ENCODE peak calls at places on chromosomes 5 and 9, in seven cellular contexts. One of them, this sample, is unnamed.

GRCh38 chr9:23769307-23769935 is 56.6 kb downstream of the ELAVL2 start:
- DNase-seq in AG09319: no peak
- DNase-seq in foreskin fibroblast: no peak
- DNase-seq in HL-60: no peak
- DNase-seq in AG10803: peak
- DNase-seq in tibial nerve: no peak
- DNase-seq in coronary artery: no peak
- DNase-seq in this sample: no peak

GRCh38 chr9:109245300-109245897 is 75.5 kb downstream of the EPB41L4B start:
- DNase-seq in AG09319: no peak
- DNase-seq in foreskin fibroblast: no peak
- DNase-seq in HL-60: no peak
- DNase-seq in AG10803: no peak
- DNase-seq in tibial nerve: no peak
- DNase-seq in coronary artery: no peak
- DNase-seq in this sample: no peak

GRCh38 chr5:147727200-147727599 is 55.3 kb downstream of the JAKMIP2 start:
- DNase-seq in AG09319: no peak
- DNase-seq in foreskin fibroblast: no peak
- DNase-seq in HL-60: no peak
- DNase-seq in AG10803: no peak
- DNase-seq in tibial nerve: no peak
- DNase-seq in coronary artery: no peak
- DNase-seq in this sample: no peak

GRCh38 chr5:33321026-33321425 is 119.7 kb upstream of the TARS1 start:
- DNase-seq in AG09319: peak
- DNase-seq in foreskin fibroblast: peak
- DNase-seq in HL-60: no peak
- DNase-seq in AG10803: peak
- DNase-seq in tibial nerve: peak
- DNase-seq in coronary artery: no peak
- DNase-seq in this sample: no peak

GRCh38 chr5:72109625-72110024 is 2.4 kb downstream of the MAP1B start:
- DNase-seq in AG09319: no peak
- DNase-seq in foreskin fibroblast: no peak
- DNase-seq in HL-60: no peak
- DNase-seq in AG10803: no peak
- DNase-seq in tibial nerve: no peak
- DNase-seq in coronary artery: no peak
- DNase-seq in this sample: no peak

GRCh38 chr9:115135786-115136185 is 17.8 kb upstream of the TNC start:
- DNase-seq in AG09319: no peak
- DNase-seq in foreskin fibroblast: peak
- DNase-seq in HL-60: no peak
- DNase-seq in AG10803: peak
- DNase-seq in tibial nerve: no peak
- DNase-seq in coronary artery: no peak
- DNase-seq in this sample: no peak

GRCh38 chr5:142611154-142611553 is 74.7 kb downstream of the FGF1 start:
- DNase-seq in AG09319: peak
- DNase-seq in foreskin fibroblast: no peak
- DNase-seq in HL-60: no peak
- DNase-seq in AG10803: peak
- DNase-seq in tibial nerve: peak
- DNase-seq in coronary artery: peak
- DNase-seq in this sample: peak

GRCh38 chr5:172891716-172892421 is 57.8 kb downstream of the ERGIC1 start:
- DNase-seq in AG09319: no peak
- DNase-seq in foreskin fibroblast: no peak
- DNase-seq in HL-60: no peak
- DNase-seq in AG10803: peak
- DNase-seq in tibial nerve: no peak
- DNase-seq in coronary artery: peak
- DNase-seq in this sample: no peak

GRCh38 chr5:53038196-53038847 is 49.2 kb downstream of the ITGA2 start:
- DNase-seq in AG09319: no peak
- DNase-seq in foreskin fibroblast: no peak
- DNase-seq in HL-60: no peak
- DNase-seq in AG10803: no peak
- DNase-seq in tibial nerve: no peak
- DNase-seq in coronary artery: no peak
- DNase-seq in this sample: no peak

GRCh38 chr9:79682076-79682736 is 110.4 kb downstream of the TLE4 start:
- DNase-seq in AG09319: no peak
- DNase-seq in foreskin fibroblast: no peak
- DNase-seq in HL-60: no peak
- DNase-seq in AG10803: no peak
- DNase-seq in tibial nerve: no peak
- DNase-seq in coronary artery: no peak
- DNase-seq in this sample: no peak

GRCh38 chr5:125750538-125751186 is 672.5 kb upstream of the GRAMD2B start:
- DNase-seq in AG09319: no peak
- DNase-seq in foreskin fibroblast: no peak
- DNase-seq in HL-60: no peak
- DNase-seq in AG10803: no peak
- DNase-seq in tibial nerve: no peak
- DNase-seq in coronary artery: no peak
- DNase-seq in this sample: no peak

GRCh38 chr5:179168636-179169035 is 108.5 kb downstream of the ZNF354C start:
- DNase-seq in AG09319: no peak
- DNase-seq in foreskin fibroblast: no peak
- DNase-seq in HL-60: no peak
- DNase-seq in AG10803: no peak
- DNase-seq in tibial nerve: no peak
- DNase-seq in coronary artery: no peak
- DNase-seq in this sample: no peak

GRCh38 chr5:36734422-36734821 is 128.0 kb downstream of the SLC1A3 start:
- DNase-seq in AG09319: no peak
- DNase-seq in foreskin fibroblast: no peak
- DNase-seq in HL-60: no peak
- DNase-seq in AG10803: peak
- DNase-seq in tibial nerve: no peak
- DNase-seq in coronary artery: no peak
- DNase-seq in this sample: no peak

GRCh38 chr5:10081584-10081983 is 168.1 kb downstream of the ATPSCKMT start:
- DNase-seq in AG09319: no peak
- DNase-seq in foreskin fibroblast: no peak
- DNase-seq in HL-60: no peak
- DNase-seq in AG10803: no peak
- DNase-seq in tibial nerve: no peak
- DNase-seq in coronary artery: no peak
- DNase-seq in this sample: no peak

GRCh38 chr5:33482335-33482734 is 41.6 kb downstream of the TARS1 start:
- DNase-seq in AG09319: no peak
- DNase-seq in foreskin fibroblast: no peak
- DNase-seq in HL-60: no peak
- DNase-seq in AG10803: no peak
- DNase-seq in tibial nerve: no peak
- DNase-seq in coronary artery: no peak
- DNase-seq in this sample: no peak

DNA sequence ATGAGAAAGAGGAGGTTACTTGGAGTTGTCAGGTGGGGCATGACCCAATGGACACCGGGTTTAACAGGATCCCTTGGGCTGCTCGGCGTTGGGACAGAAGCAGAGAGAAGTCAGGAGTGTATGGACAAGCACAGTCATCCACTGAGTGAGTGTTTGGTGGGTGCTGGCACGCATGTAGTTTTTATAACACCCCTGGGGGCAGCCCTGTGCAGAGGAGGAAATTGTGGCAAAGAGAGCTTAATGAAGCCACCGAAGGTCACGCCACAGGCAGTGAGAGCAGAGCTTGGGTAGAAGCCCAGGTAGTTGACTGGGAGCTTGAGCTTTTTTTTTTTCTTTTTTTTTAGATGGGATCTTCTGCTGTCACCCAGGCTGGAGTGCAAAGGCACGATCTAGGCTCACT is 43.2 kb upstream of the IER5L start:
- DNase-seq in AG09319: no peak
- DNase-seq in foreskin fibroblast: no peak
- DNase-seq in HL-60: no peak
- DNase-seq in AG10803: no peak
- DNase-seq in tibial nerve: no peak
- DNase-seq in coronary artery: no peak
- DNase-seq in this sample: no peak
- TF ChIP-seq CTCF in AG09319: no peak
- TF ChIP-seq CTCF in foreskin fibroblast: no peak
- TF ChIP-seq CTCF in HL-60: no peak
- TF ChIP-seq CTCF in AG10803: no peak
- TF ChIP-seq CTCF in tibial nerve: no peak
- TF ChIP-seq CTCF in coronary artery: no peak
- TF ChIP-seq CTCF in this sample: no peak

GRCh38 chr9:36092509-36093215 is 43.9 kb upstream of the GLIPR2 start:
- DNase-seq in AG09319: no peak
- DNase-seq in foreskin fibroblast: no peak
- DNase-seq in HL-60: no peak
- DNase-seq in AG10803: no peak
- DNase-seq in tibial nerve: no peak
- DNase-seq in coronary artery: no peak
- DNase-seq in this sample: peak

GRCh38 chr9:36088020-36088419 is 48.5 kb upstream of the GLIPR2 start:
- DNase-seq in AG09319: no peak
- DNase-seq in foreskin fibroblast: no peak
- DNase-seq in HL-60: no peak
- DNase-seq in AG10803: no peak
- DNase-seq in tibial nerve: no peak
- DNase-seq in coronary artery: no peak
- DNase-seq in this sample: no peak

GRCh38 chr9:36092014-36092413 is 44.5 kb upstream of the GLIPR2 start:
- DNase-seq in AG09319: no peak
- DNase-seq in foreskin fibroblast: no peak
- DNase-seq in HL-60: no peak
- DNase-seq in AG10803: no peak
- DNase-seq in tibial nerve: no peak
- DNase-seq in coronary artery: no peak
- DNase-seq in this sample: no peak

GRCh38 chr9:36093384-36093783 is 43.1 kb upstream of the GLIPR2 start:
- DNase-seq in AG09319: no peak
- DNase-seq in foreskin fibroblast: peak
- DNase-seq in HL-60: no peak
- DNase-seq in AG10803: no peak
- DNase-seq in tibial nerve: peak
- DNase-seq in coronary artery: no peak
- DNase-seq in this sample: no peak

DNA sequence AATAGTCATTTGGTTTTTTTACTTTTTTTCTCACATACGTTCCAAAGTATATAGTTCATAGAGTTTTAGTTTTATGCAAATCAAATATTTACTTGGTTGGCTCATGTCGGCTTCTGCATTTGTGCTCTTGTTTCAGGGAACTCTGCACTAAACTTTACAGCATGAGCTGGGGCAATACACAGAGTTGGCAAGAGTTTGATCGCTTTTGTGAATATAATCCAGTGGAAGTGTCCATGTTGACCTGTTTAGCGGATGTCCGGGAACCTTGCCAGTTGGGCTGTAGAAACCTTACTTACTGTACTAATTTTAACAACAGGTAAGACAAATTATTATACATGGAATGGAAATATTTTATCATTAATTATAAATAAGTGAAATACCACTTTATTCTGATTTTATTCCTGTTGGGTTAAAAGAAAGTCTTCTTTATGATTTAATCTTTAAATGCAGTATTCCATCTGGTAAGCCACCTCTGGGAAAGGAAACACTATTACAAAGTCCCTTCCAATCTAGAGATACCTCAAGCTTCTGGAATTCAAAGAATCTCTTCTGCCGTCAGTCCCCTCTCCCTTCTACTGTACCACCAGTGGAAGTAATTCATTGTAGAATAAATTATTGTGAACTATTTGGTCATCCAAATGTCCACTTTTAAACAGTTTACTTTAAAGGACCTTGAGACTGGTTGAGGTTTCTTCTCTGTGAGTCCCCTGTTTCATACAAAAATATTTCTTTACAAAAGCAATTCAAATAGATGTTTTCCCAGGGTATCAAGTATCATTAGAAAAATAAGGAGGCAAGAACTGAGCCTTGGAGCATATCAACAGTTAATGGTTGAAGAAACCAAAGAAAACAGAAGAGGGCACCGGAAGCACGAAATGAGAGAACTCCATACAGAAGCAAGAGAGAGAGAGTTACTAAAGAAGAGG is 45.2 kb upstream of the GLIPR2 start:
- DNase-seq in AG09319: peak
- DNase-seq in foreskin fibroblast: peak
- DNase-seq in HL-60: no peak
- DNase-seq in AG10803: peak
- DNase-seq in tibial nerve: no peak
- DNase-seq in coronary artery: no peak
- DNase-seq in this sample: no peak
- TF ChIP-seq CTCF in AG09319: no peak
- TF ChIP-seq CTCF in foreskin fibroblast: no peak
- TF ChIP-seq CTCF in HL-60: no peak
- TF ChIP-seq CTCF in AG10803: no peak
- TF ChIP-seq CTCF in tibial nerve: no peak
- TF ChIP-seq CTCF in coronary artery: no peak
- TF ChIP-seq CTCF in this sample: no peak

DNA sequence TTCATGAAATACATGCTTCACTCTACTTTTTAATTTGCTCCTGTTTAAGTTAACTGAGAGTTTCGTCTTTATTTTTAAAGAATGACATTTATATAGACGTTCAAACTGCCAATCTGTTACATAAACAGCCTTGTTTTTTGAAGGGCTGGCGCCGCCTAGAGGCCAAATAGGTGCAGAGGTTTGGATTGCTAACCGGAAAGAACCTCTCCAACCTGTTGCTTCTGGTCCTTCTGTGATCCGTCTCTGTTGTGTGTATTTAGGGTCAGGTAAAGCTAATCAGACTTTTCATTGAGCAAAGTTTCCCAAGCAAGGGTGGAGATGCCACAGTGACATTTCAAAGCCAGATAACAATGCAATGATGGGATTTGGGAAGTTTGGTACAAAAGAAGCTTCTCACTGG is 39.5 kb upstream of the GLIS3 start:
- DNase-seq in AG09319: peak
- DNase-seq in foreskin fibroblast: peak
- DNase-seq in HL-60: peak
- DNase-seq in AG10803: peak
- DNase-seq in tibial nerve: peak
- DNase-seq in coronary artery: no peak
- DNase-seq in this sample: peak
- TF ChIP-seq CTCF in AG09319: peak
- TF ChIP-seq CTCF in foreskin fibroblast: peak
- TF ChIP-seq CTCF in HL-60: peak
- TF ChIP-seq CTCF in AG10803: peak
- TF ChIP-seq CTCF in tibial nerve: peak
- TF ChIP-seq CTCF in coronary artery: peak
- TF ChIP-seq CTCF in this sample: peak

DNA sequence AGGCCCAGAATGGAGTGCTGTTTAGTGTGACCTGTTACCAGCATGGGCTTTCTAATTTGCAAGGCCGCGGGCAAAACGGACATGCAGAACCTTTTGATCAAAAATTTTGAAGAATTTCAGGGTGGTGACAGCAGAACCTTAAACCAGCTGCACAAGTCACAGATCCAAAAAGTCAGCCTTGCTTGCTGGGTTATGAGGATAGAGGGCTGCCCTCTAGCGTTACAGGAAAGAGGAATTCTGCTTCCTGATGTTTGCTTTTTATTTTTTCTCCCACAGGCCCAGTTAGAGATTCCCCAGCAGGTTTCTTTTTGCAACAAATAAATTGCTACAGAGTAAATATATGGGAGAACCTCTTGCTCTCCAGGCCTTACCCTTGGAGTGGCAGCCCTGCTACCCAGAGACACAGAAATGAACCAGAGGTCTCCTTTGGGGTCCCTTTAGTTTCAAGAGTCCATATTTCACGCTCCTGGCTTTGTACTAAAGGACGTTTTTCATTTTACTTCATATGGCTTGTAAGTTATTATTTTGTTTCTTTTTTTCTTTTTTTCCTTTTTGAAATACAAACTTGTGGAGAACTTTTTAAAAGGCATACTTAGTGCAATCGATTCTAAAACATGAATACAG is 3.4 kb upstream of the ADCY2 start:
- DNase-seq in AG09319: peak
- DNase-seq in foreskin fibroblast: peak
- DNase-seq in HL-60: no peak
- DNase-seq in AG10803: peak
- DNase-seq in tibial nerve: peak
- DNase-seq in coronary artery: no peak
- DNase-seq in this sample: no peak
- TF ChIP-seq CTCF in AG09319: peak
- TF ChIP-seq CTCF in foreskin fibroblast: peak
- TF ChIP-seq CTCF in HL-60: no peak
- TF ChIP-seq CTCF in AG10803: peak
- TF ChIP-seq CTCF in tibial nerve: peak
- TF ChIP-seq CTCF in coronary artery: no peak
- TF ChIP-seq CTCF in this sample: peak